ENCODE peak calls at places on chromosome 3, in eight cellular contexts. One of them, this sample, is unnamed.

GRCh38 chr3:24773798-24774197 is 279.1 kb upstream of the THRB start:
- DNase-seq in activated CD4-positive, alpha-beta T cell treated with anti-CD3 and anti-CD28 coated beads, Interleukin-2, amount 10 ng/mL, durations not matched to agents 7 days and 5 days: no peak
- DNase-seq in HAP-1: peak; percentile 85
- DNase-seq in NCI-H748 treated with DMSO at 0.1 percent for 48 hours: peak; percentile 14
- DNase-seq in fibroblast of the conjunctiva: peak; percentile 53
- DNase-seq in left colon: peak; percentile 50
- DNase-seq in non-pigmented ciliary epithelial cell: peak; percentile 50
- DNase-seq in thoracic aorta: no peak
- DNase-seq in this sample: peak; percentile 13

GRCh38 chr3:127792664-127793292 is 29.5 kb downstream of the MGLL start:
- DNase-seq in activated CD4-positive, alpha-beta T cell treated with anti-CD3 and anti-CD28 coated beads, Interleukin-2, amount 10 ng/mL, durations not matched to agents 7 days and 5 days: no peak
- DNase-seq in HAP-1: no peak
- DNase-seq in NCI-H748 treated with DMSO at 0.1 percent for 48 hours: no peak
- DNase-seq in fibroblast of the conjunctiva: peak; percentile 98
- DNase-seq in left colon: no peak
- DNase-seq in non-pigmented ciliary epithelial cell: no peak
- DNase-seq in thoracic aorta: no peak
- DNase-seq in this sample: no peak

GRCh38 chr3:4988815-4989648 is 9.8 kb downstream of the BHLHE40 start:
- DNase-seq in activated CD4-positive, alpha-beta T cell treated with anti-CD3 and anti-CD28 coated beads, Interleukin-2, amount 10 ng/mL, durations not matched to agents 7 days and 5 days: no peak
- DNase-seq in HAP-1: no peak
- DNase-seq in NCI-H748 treated with DMSO at 0.1 percent for 48 hours: no peak
- DNase-seq in fibroblast of the conjunctiva: no peak
- DNase-seq in left colon: peak; percentile 74
- DNase-seq in non-pigmented ciliary epithelial cell: no peak
- DNase-seq in thoracic aorta: no peak
- DNase-seq in this sample: no peak

GRCh38 chr3:178707632-178708031 is 171.4 kb downstream of the KCNMB2 start:
- DNase-seq in activated CD4-positive, alpha-beta T cell treated with anti-CD3 and anti-CD28 coated beads, Interleukin-2, amount 10 ng/mL, durations not matched to agents 7 days and 5 days: no peak
- DNase-seq in HAP-1: no peak
- DNase-seq in NCI-H748 treated with DMSO at 0.1 percent for 48 hours: no peak
- DNase-seq in fibroblast of the conjunctiva: no peak
- DNase-seq in left colon: no peak
- DNase-seq in non-pigmented ciliary epithelial cell: no peak
- DNase-seq in thoracic aorta: no peak
- DNase-seq in this sample: no peak

GRCh38 chr3:34005886-34006285 is 207.5 kb downstream of the PDCD6IP start:
- DNase-seq in activated CD4-positive, alpha-beta T cell treated with anti-CD3 and anti-CD28 coated beads, Interleukin-2, amount 10 ng/mL, durations not matched to agents 7 days and 5 days: no peak
- DNase-seq in HAP-1: no peak
- DNase-seq in NCI-H748 treated with DMSO at 0.1 percent for 48 hours: no peak
- DNase-seq in fibroblast of the conjunctiva: no peak
- DNase-seq in left colon: no peak
- DNase-seq in non-pigmented ciliary epithelial cell: peak; percentile 60
- DNase-seq in thoracic aorta: no peak
- DNase-seq in this sample: no peak

GRCh38 chr3:165855581-165855980 is 18.4 kb upstream of the BCHE start:
- DNase-seq in activated CD4-positive, alpha-beta T cell treated with anti-CD3 and anti-CD28 coated beads, Interleukin-2, amount 10 ng/mL, durations not matched to agents 7 days and 5 days: no peak
- DNase-seq in HAP-1: no peak
- DNase-seq in NCI-H748 treated with DMSO at 0.1 percent for 48 hours: no peak
- DNase-seq in fibroblast of the conjunctiva: peak; percentile 18
- DNase-seq in left colon: no peak
- DNase-seq in non-pigmented ciliary epithelial cell: no peak
- DNase-seq in thoracic aorta: no peak
- DNase-seq in this sample: no peak

GRCh38 chr3:56966104-56966503 is 94.4 kb upstream of the SPATA12 start:
- DNase-seq in activated CD4-positive, alpha-beta T cell treated with anti-CD3 and anti-CD28 coated beads, Interleukin-2, amount 10 ng/mL, durations not matched to agents 7 days and 5 days: no peak
- DNase-seq in HAP-1: no peak
- DNase-seq in NCI-H748 treated with DMSO at 0.1 percent for 48 hours: no peak
- DNase-seq in fibroblast of the conjunctiva: no peak
- DNase-seq in left colon: no peak
- DNase-seq in non-pigmented ciliary epithelial cell: no peak
- DNase-seq in thoracic aorta: no peak
- DNase-seq in this sample: no peak

GRCh38 chr3:114319453-114319852 is 25.6 kb downstream of the TIGIT start:
- DNase-seq in activated CD4-positive, alpha-beta T cell treated with anti-CD3 and anti-CD28 coated beads, Interleukin-2, amount 10 ng/mL, durations not matched to agents 7 days and 5 days: no peak
- DNase-seq in HAP-1: peak; percentile 34
- DNase-seq in NCI-H748 treated with DMSO at 0.1 percent for 48 hours: peak; percentile 5
- DNase-seq in fibroblast of the conjunctiva: peak; percentile 18
- DNase-seq in left colon: no peak
- DNase-seq in non-pigmented ciliary epithelial cell: peak; percentile 79
- DNase-seq in thoracic aorta: no peak
- DNase-seq in this sample: peak; percentile 72

GRCh38 chr3:96192951-96193350 is 621.4 kb upstream of the EPHA6 start:
- DNase-seq in activated CD4-positive, alpha-beta T cell treated with anti-CD3 and anti-CD28 coated beads, Interleukin-2, amount 10 ng/mL, durations not matched to agents 7 days and 5 days: no peak
- DNase-seq in HAP-1: no peak
- DNase-seq in NCI-H748 treated with DMSO at 0.1 percent for 48 hours: no peak
- DNase-seq in fibroblast of the conjunctiva: no peak
- DNase-seq in left colon: no peak
- DNase-seq in non-pigmented ciliary epithelial cell: no peak
- DNase-seq in thoracic aorta: no peak
- DNase-seq in this sample: no peak

GRCh38 chr3:170107926-170108325 is 70.1 kb downstream of the GPR160 start:
- DNase-seq in activated CD4-positive, alpha-beta T cell treated with anti-CD3 and anti-CD28 coated beads, Interleukin-2, amount 10 ng/mL, durations not matched to agents 7 days and 5 days: no peak
- DNase-seq in HAP-1: no peak
- DNase-seq in NCI-H748 treated with DMSO at 0.1 percent for 48 hours: no peak
- DNase-seq in fibroblast of the conjunctiva: no peak
- DNase-seq in left colon: no peak
- DNase-seq in non-pigmented ciliary epithelial cell: no peak
- DNase-seq in thoracic aorta: no peak
- DNase-seq in this sample: no peak

GRCh38 chr3:25047058-25047457 is 381.0 kb upstream of the RARB start:
- DNase-seq in activated CD4-positive, alpha-beta T cell treated with anti-CD3 and anti-CD28 coated beads, Interleukin-2, amount 10 ng/mL, durations not matched to agents 7 days and 5 days: no peak
- DNase-seq in HAP-1: no peak
- DNase-seq in NCI-H748 treated with DMSO at 0.1 percent for 48 hours: peak; percentile 17
- DNase-seq in fibroblast of the conjunctiva: no peak
- DNase-seq in left colon: no peak
- DNase-seq in non-pigmented ciliary epithelial cell: no peak
- DNase-seq in thoracic aorta: no peak
- DNase-seq in this sample: no peak

GRCh38 chr3:38133557-38134405 is 3.1 kb downstream of the ACAA1 start:
- DNase-seq in activated CD4-positive, alpha-beta T cell treated with anti-CD3 and anti-CD28 coated beads, Interleukin-2, amount 10 ng/mL, durations not matched to agents 7 days and 5 days: no peak
- DNase-seq in HAP-1: no peak
- DNase-seq in NCI-H748 treated with DMSO at 0.1 percent for 48 hours: no peak
- DNase-seq in fibroblast of the conjunctiva: no peak
- DNase-seq in left colon: peak; percentile 45
- DNase-seq in non-pigmented ciliary epithelial cell: no peak
- DNase-seq in thoracic aorta: no peak
- DNase-seq in this sample: no peak

GRCh38 chr3:177102526-177102925 is 94.8 kb downstream of the TBL1XR1 start:
- DNase-seq in activated CD4-positive, alpha-beta T cell treated with anti-CD3 and anti-CD28 coated beads, Interleukin-2, amount 10 ng/mL, durations not matched to agents 7 days and 5 days: no peak
- DNase-seq in HAP-1: no peak
- DNase-seq in NCI-H748 treated with DMSO at 0.1 percent for 48 hours: no peak
- DNase-seq in fibroblast of the conjunctiva: no peak
- DNase-seq in left colon: no peak
- DNase-seq in non-pigmented ciliary epithelial cell: peak; percentile 52
- DNase-seq in thoracic aorta: no peak
- DNase-seq in this sample: no peak

GRCh38 chr3:43764471-43764870 is 73.7 kb downstream of the ABHD5 start:
- DNase-seq in activated CD4-positive, alpha-beta T cell treated with anti-CD3 and anti-CD28 coated beads, Interleukin-2, amount 10 ng/mL, durations not matched to agents 7 days and 5 days: no peak
- DNase-seq in HAP-1: no peak
- DNase-seq in NCI-H748 treated with DMSO at 0.1 percent for 48 hours: no peak
- DNase-seq in fibroblast of the conjunctiva: no peak
- DNase-seq in left colon: no peak
- DNase-seq in non-pigmented ciliary epithelial cell: no peak
- DNase-seq in thoracic aorta: no peak
- DNase-seq in this sample: no peak

GRCh38 chr3:172247525-172248274 is 200.6 kb downstream of the GHSR start:
- DNase-seq in activated CD4-positive, alpha-beta T cell treated with anti-CD3 and anti-CD28 coated beads, Interleukin-2, amount 10 ng/mL, durations not matched to agents 7 days and 5 days: no peak
- DNase-seq in HAP-1: no peak
- DNase-seq in NCI-H748 treated with DMSO at 0.1 percent for 48 hours: no peak
- DNase-seq in fibroblast of the conjunctiva: no peak
- DNase-seq in left colon: no peak
- DNase-seq in non-pigmented ciliary epithelial cell: no peak
- DNase-seq in thoracic aorta: no peak
- DNase-seq in this sample: no peak

GRCh38 chr3:12962292-12962691 is 110.9 kb downstream of the IQSEC1 start:
- DNase-seq in activated CD4-positive, alpha-beta T cell treated with anti-CD3 and anti-CD28 coated beads, Interleukin-2, amount 10 ng/mL, durations not matched to agents 7 days and 5 days: no peak
- DNase-seq in HAP-1: no peak
- DNase-seq in NCI-H748 treated with DMSO at 0.1 percent for 48 hours: no peak
- DNase-seq in fibroblast of the conjunctiva: no peak
- DNase-seq in left colon: no peak
- DNase-seq in non-pigmented ciliary epithelial cell: no peak
- DNase-seq in thoracic aorta: no peak
- DNase-seq in this sample: no peak

GRCh38 chr3:10164546-10165393 is at the start of gene IRAK2:
- DNase-seq in activated CD4-positive, alpha-beta T cell treated with anti-CD3 and anti-CD28 coated beads, Interleukin-2, amount 10 ng/mL, durations not matched to agents 7 days and 5 days: peak; percentile 58
- DNase-seq in HAP-1: peak; percentile 82
- DNase-seq in NCI-H748 treated with DMSO at 0.1 percent for 48 hours: no peak
- DNase-seq in fibroblast of the conjunctiva: peak; percentile 20
- DNase-seq in left colon: peak; percentile 57
- DNase-seq in non-pigmented ciliary epithelial cell: no peak
- DNase-seq in thoracic aorta: peak; percentile 31
- DNase-seq in this sample: no peak

GRCh38 chr3:9721015-9721697 is 10.4 kb upstream of the BRPF1 start:
- DNase-seq in activated CD4-positive, alpha-beta T cell treated with anti-CD3 and anti-CD28 coated beads, Interleukin-2, amount 10 ng/mL, durations not matched to agents 7 days and 5 days: no peak
- DNase-seq in HAP-1: no peak
- DNase-seq in NCI-H748 treated with DMSO at 0.1 percent for 48 hours: no peak
- DNase-seq in fibroblast of the conjunctiva: no peak
- DNase-seq in left colon: no peak
- DNase-seq in non-pigmented ciliary epithelial cell: no peak
- DNase-seq in thoracic aorta: no peak
- DNase-seq in this sample: no peak

GRCh38 chr3:79414821-79415220 is 353.0 kb downstream of the ROBO1 start:
- DNase-seq in activated CD4-positive, alpha-beta T cell treated with anti-CD3 and anti-CD28 coated beads, Interleukin-2, amount 10 ng/mL, durations not matched to agents 7 days and 5 days: no peak
- DNase-seq in HAP-1: no peak
- DNase-seq in NCI-H748 treated with DMSO at 0.1 percent for 48 hours: no peak
- DNase-seq in fibroblast of the conjunctiva: peak; percentile 85
- DNase-seq in left colon: peak; percentile 23
- DNase-seq in non-pigmented ciliary epithelial cell: peak; percentile 31
- DNase-seq in thoracic aorta: no peak
- DNase-seq in this sample: no peak

GRCh38 chr3:160941885-160942494 is 163.2 kb downstream of the B3GALNT1 start:
- DNase-seq in activated CD4-positive, alpha-beta T cell treated with anti-CD3 and anti-CD28 coated beads, Interleukin-2, amount 10 ng/mL, durations not matched to agents 7 days and 5 days: peak; percentile 83
- DNase-seq in HAP-1: peak; percentile 84
- DNase-seq in NCI-H748 treated with DMSO at 0.1 percent for 48 hours: no peak
- DNase-seq in fibroblast of the conjunctiva: peak; percentile 46
- DNase-seq in left colon: no peak
- DNase-seq in non-pigmented ciliary epithelial cell: peak; percentile 26
- DNase-seq in thoracic aorta: peak; percentile 36
- DNase-seq in this sample: no peak

GRCh38 chr3:134232146-134232545 is 18.5 kb downstream of the RYK start:
- DNase-seq in activated CD4-positive, alpha-beta T cell treated with anti-CD3 and anti-CD28 coated beads, Interleukin-2, amount 10 ng/mL, durations not matched to agents 7 days and 5 days: no peak
- DNase-seq in HAP-1: no peak
- DNase-seq in NCI-H748 treated with DMSO at 0.1 percent for 48 hours: no peak
- DNase-seq in fibroblast of the conjunctiva: no peak
- DNase-seq in left colon: no peak
- DNase-seq in non-pigmented ciliary epithelial cell: no peak
- DNase-seq in thoracic aorta: no peak
- DNase-seq in this sample: no peak